ENCODE peak calls at places on chromosomes 7 and 10, in nine cellular contexts. B, O, G, Y, E, N, F, X and I are unnamed samples.

GRCh38 chr7:87797798-87798403 is 78.3 kb downstream of the SLC25A40 start:
- DNase-seq in B (no peak), O (no peak), G (no peak), Y (peak; percentile 68), E (peak; percentile 68), N (peak; percentile 62), F (peak; percentile 33), X (no peak), I (peak; percentile 71)

GRCh38 chr7:91310829-91311460 is 46.7 kb downstream of the FZD1 start:
- DNase-seq in B (no peak), O (no peak), G (no peak), Y (peak; percentile 90), E (peak; percentile 31), N (no peak), F (peak; percentile 81), X (no peak), I (peak; percentile 56)

GRCh38 chr7:131231381-131232220 is 96.1 kb upstream of the MKLN1 start:
- DNase-seq in B (no peak), O (no peak), G (no peak), Y (peak; percentile 71), E (no peak), N (peak; percentile 56), F (peak; percentile 39), X (peak; percentile 58), I (peak; percentile 57)

GRCh38 chr10:22491931-22492615 is 146.8 kb downstream of the SPAG6 start:
- DNase-seq in B (no peak), O (no peak), G (no peak), Y (no peak), E (no peak), N (no peak), F (no peak), X (no peak), I (no peak)

GRCh38 chr7:136502162-136502561 is 366.3 kb upstream of the CHRM2 start:
- DNase-seq in B (no peak), O (no peak), G (no peak), Y (no peak), E (no peak), N (no peak), F (peak; percentile 9), X (no peak), I (no peak)

GRCh38 chr10:48608926-48609325 is 4.1 kb upstream of the ARHGAP22 start:
- DNase-seq in B (no peak), O (no peak), G (no peak), Y (no peak), E (no peak), N (no peak), F (no peak), X (no peak), I (no peak)

GRCh38 chr7:29865526-29865925 is 59.2 kb downstream of the WIPF3 start:
- DNase-seq in B (no peak), O (no peak), G (no peak), Y (peak; percentile 90), E (peak; percentile 81), N (peak; percentile 53), F (peak; percentile 88), X (peak; percentile 18), I (peak; percentile 94)

GRCh38 chr7:99380823-99381663 is 6.5 kb downstream of the ARPC1B start:
- DNase-seq in B (no peak), O (no peak), G (peak; percentile 55), Y (no peak), E (no peak), N (no peak), F (no peak), X (no peak), I (no peak)

GRCh38 chr7:46559194-46559576 is 638.1 kb upstream of the IGFBP3 start:
- DNase-seq in B (no peak), O (no peak), G (no peak), Y (peak; percentile 82), E (peak; percentile 70), N (peak; percentile 44), F (peak; percentile 86), X (no peak), I (peak; percentile 84)

GRCh38 chr10:4141471-4141870 is 356.5 kb upstream of the KLF6 start:
- DNase-seq in B (peak; percentile 25), O (no peak), G (no peak), Y (peak; percentile 40), E (no peak), N (no peak), F (peak; percentile 40), X (no peak), I (peak; percentile 33)

GRCh38 chr10:7412482-7413251 is 1.8 kb upstream of the SFMBT2 start:
- DNase-seq in B (peak; percentile 71), O (peak; percentile 88), G (no peak), Y (no peak), E (no peak), N (peak; percentile 38), F (peak; percentile 10), X (peak; percentile 56), I (no peak)

GRCh38 chr7:126179916-126180315 is 1072.8 kb downstream of the GRM8 start:
- DNase-seq in B (no peak), O (no peak), G (no peak), Y (no peak), E (no peak), N (no peak), F (no peak), X (no peak), I (no peak)

GRCh38 chr10:13716161-13717071 is 129.7 kb downstream of the PRPF18 start:
- DNase-seq in B (no peak), O (no peak), G (no peak), Y (peak; percentile 94), E (no peak), N (no peak), F (peak; percentile 96), X (no peak), I (peak; percentile 5)

GRCh38 chr10:21002097-21002878 is 105.2 kb upstream of the NEBL start:
- DNase-seq in B (no peak), O (no peak), G (no peak), Y (peak; percentile 12), E (peak; percentile 86), N (peak; percentile 39), F (peak; percentile 60), X (no peak), I (peak; percentile 88)

GRCh38 chr10:124394583-124394982 is 24.1 kb downstream of the OAT start:
- DNase-seq in B (no peak), O (peak; percentile 1), G (no peak), Y (no peak), E (peak; percentile 73), N (no peak), F (no peak), X (no peak), I (peak; percentile 33)

GRCh38 chr7:130959743-130960207 is 225.8 kb upstream of the KLF14 start:
- DNase-seq in B (peak; percentile 24), O (no peak), G (no peak), Y (peak; percentile 92), E (peak; percentile 35), N (peak; percentile 87), F (peak; percentile 87), X (no peak), I (peak; percentile 88)

GRCh38 chr7:43694399-43694748 is 34.9 kb downstream of the COA1 start:
- DNase-seq in B (no peak), O (no peak), G (no peak), Y (peak; percentile 88), E (peak; percentile 37), N (peak; percentile 38), F (peak; percentile 91), X (no peak), I (peak; percentile 63)

GRCh38 chr10:12826800-12827372 is 174.6 kb downstream of the CCDC3 start:
- DNase-seq in B (no peak), O (no peak), G (no peak), Y (no peak), E (no peak), N (no peak), F (no peak), X (no peak), I (no peak)

GRCh38 chr10:93512565-93512964 is 16.2 kb downstream of the CEP55 start:
- DNase-seq in B (no peak), O (no peak), G (no peak), Y (peak; percentile 78), E (peak; percentile 32), N (no peak), F (peak; percentile 72), X (no peak), I (no peak)

GRCh38 chr7:94146408-94146807 is 142.3 kb upstream of the BET1 start:
- DNase-seq in B (peak; percentile 13), O (no peak), G (no peak), Y (no peak), E (no peak), N (peak; percentile 51), F (no peak), X (no peak), I (no peak)

GRCh38 chr10:72164617-72165016 is 51.2 kb upstream of the ANAPC16 start:
- DNase-seq in B (no peak), O (no peak), G (no peak), Y (no peak), E (no peak), N (no peak), F (peak; percentile 31), X (no peak), I (no peak)
- TF ChIP-seq CTCF in B (no peak), O (no peak), G (no peak), Y (no peak), E (no peak), N (no peak), F (no peak), X (no peak), I (no peak)

DNA sequence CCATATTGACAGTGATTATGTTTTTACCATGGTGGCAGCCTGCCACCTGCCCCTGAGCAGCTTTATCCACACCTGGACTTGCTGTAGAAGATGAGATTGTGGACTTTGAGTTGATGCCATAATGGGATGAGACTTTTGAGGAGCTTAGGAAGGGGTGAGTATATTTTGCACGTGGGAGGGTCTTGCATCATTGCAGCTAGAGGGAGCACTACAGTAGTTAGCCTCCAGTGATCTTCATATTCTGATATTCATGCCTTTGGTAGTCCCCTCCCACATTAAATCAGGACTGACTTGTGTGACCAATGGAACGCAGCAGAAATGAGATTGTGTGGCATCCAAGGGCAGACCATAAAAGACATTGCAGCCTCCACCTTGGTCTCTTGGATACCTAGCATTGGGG is 18.2 kb upstream of the COL13A1 start:
- DNase-seq in B (no peak), O (no peak), G (no peak), Y (no peak), E (no peak), N (no peak), F (no peak), X (no peak), I (no peak)
- TF ChIP-seq CTCF in B (no peak), O (no peak), G (no peak), Y (no peak), E (peak; percentile 53), N (no peak), F (peak; percentile 7), X (no peak), I (no peak)

GRCh38 chr7:17774248-17774647 is 166.0 kb downstream of the SNX13 start:
- DNase-seq in B (no peak), O (no peak), G (no peak), Y (peak; percentile 79), E (peak; percentile 78), N (peak; percentile 18), F (peak; percentile 98), X (peak; percentile 17), I (peak; percentile 71)
- TF ChIP-seq CTCF in B (no peak), O (no peak), G (no peak), Y (no peak), E (no peak), N (no peak), F (no peak), X (no peak), I (no peak)

DNA sequence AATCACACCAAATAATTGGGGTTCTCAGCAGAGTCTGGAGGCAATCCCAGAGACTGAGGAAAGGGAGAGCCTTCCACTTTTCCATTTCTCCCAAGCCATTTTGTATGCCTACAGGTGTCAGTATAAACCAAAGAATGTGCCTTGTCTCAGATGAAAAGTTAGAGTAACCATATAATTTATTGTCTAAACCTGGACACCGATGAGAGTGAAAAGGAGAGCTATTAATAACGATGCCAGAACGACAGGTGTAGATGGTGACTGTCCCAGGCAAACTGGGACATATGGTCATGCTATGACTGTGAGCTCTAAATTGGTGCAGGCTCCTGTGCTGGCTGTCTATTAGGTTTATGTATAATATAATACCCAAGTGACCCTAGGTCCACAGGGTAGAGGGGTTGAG is 219.6 kb downstream of the ARHGAP12 start:
- DNase-seq in B (no peak), O (no peak), G (no peak), Y (peak; percentile 37), E (peak; percentile 41), N (no peak), F (no peak), X (no peak), I (no peak)
- TF ChIP-seq CTCF in B (no peak), O (no peak), G (no peak), Y (peak; percentile 24), E (peak; percentile 49), N (no peak), F (no peak), X (no peak), I (no peak)